ENCODE peak calls at places on chromosomes 16 and 17, in nine cellular contexts. One of them, this sample, is unnamed.

GRCh38 chr17:14748036-14748715 is 447.3 kb downstream of the HS3ST3B1 start:
- DNase-seq in mesothelial cell of epicardium: no peak
- DNase-seq in AG10803: peak
- DNase-seq in DND-41: peak
- DNase-seq in BJ: no peak
- DNase-seq in mammary epithelial cell: peak
- DNase-seq in GM06990: no peak
- DNase-seq in OCI-LY7: peak
- DNase-seq in cardiac muscle cell: no peak
- DNase-seq in this sample: peak

GRCh38 chr16:69858196-69859104 is 92.7 kb upstream of the CLEC18A start:
- DNase-seq in mesothelial cell of epicardium: no peak
- DNase-seq in AG10803: no peak
- DNase-seq in DND-41: peak
- DNase-seq in BJ: no peak
- DNase-seq in mammary epithelial cell: no peak
- DNase-seq in GM06990: no peak
- DNase-seq in OCI-LY7: no peak
- DNase-seq in cardiac muscle cell: no peak
- DNase-seq in this sample: no peak

GRCh38 chr17:65170839-65171238 is 33.7 kb downstream of the RGS9 start:
- DNase-seq in mesothelial cell of epicardium: no peak
- DNase-seq in AG10803: no peak
- DNase-seq in DND-41: no peak
- DNase-seq in BJ: no peak
- DNase-seq in mammary epithelial cell: no peak
- DNase-seq in GM06990: no peak
- DNase-seq in OCI-LY7: no peak
- DNase-seq in cardiac muscle cell: no peak
- DNase-seq in this sample: peak

GRCh38 chr17:48627242-48627597 is 1.1 kb upstream of the HOXB9 start:
- DNase-seq in mesothelial cell of epicardium: no peak
- DNase-seq in AG10803: no peak
- DNase-seq in DND-41: no peak
- DNase-seq in BJ: no peak
- DNase-seq in mammary epithelial cell: no peak
- DNase-seq in GM06990: no peak
- DNase-seq in OCI-LY7: no peak
- DNase-seq in cardiac muscle cell: no peak
- DNase-seq in this sample: no peak

GRCh38 chr16:69925311-69925710 is 25.8 kb upstream of the CLEC18A start:
- DNase-seq in mesothelial cell of epicardium: no peak
- DNase-seq in AG10803: no peak
- DNase-seq in DND-41: no peak
- DNase-seq in BJ: no peak
- DNase-seq in mammary epithelial cell: no peak
- DNase-seq in GM06990: no peak
- DNase-seq in OCI-LY7: no peak
- DNase-seq in cardiac muscle cell: no peak
- DNase-seq in this sample: no peak

GRCh38 chr17:73462830-73463229 is 151.0 kb upstream of the CDC42EP4 start:
- DNase-seq in mesothelial cell of epicardium: no peak
- DNase-seq in AG10803: no peak
- DNase-seq in DND-41: no peak
- DNase-seq in BJ: no peak
- DNase-seq in mammary epithelial cell: no peak
- DNase-seq in GM06990: no peak
- DNase-seq in OCI-LY7: no peak
- DNase-seq in cardiac muscle cell: peak
- DNase-seq in this sample: no peak

GRCh38 chr17:73476890-73477350 is 165.1 kb upstream of the CDC42EP4 start:
- DNase-seq in mesothelial cell of epicardium: no peak
- DNase-seq in AG10803: no peak
- DNase-seq in DND-41: no peak
- DNase-seq in BJ: no peak
- DNase-seq in mammary epithelial cell: no peak
- DNase-seq in GM06990: no peak
- DNase-seq in OCI-LY7: no peak
- DNase-seq in cardiac muscle cell: peak
- DNase-seq in this sample: no peak

GRCh38 chr17:57923182-57923872 is 31.9 kb downstream of the CUEDC1 start:
- DNase-seq in mesothelial cell of epicardium: no peak
- DNase-seq in AG10803: no peak
- DNase-seq in DND-41: no peak
- DNase-seq in BJ: no peak
- DNase-seq in mammary epithelial cell: no peak
- DNase-seq in GM06990: no peak
- DNase-seq in OCI-LY7: no peak
- DNase-seq in cardiac muscle cell: no peak
- DNase-seq in this sample: no peak

GRCh38 chr16:7303014-7303676 is 29.5 kb upstream of the RBFOX1 start:
- DNase-seq in mesothelial cell of epicardium: no peak
- DNase-seq in AG10803: no peak
- DNase-seq in DND-41: no peak
- DNase-seq in BJ: no peak
- DNase-seq in mammary epithelial cell: no peak
- DNase-seq in GM06990: no peak
- DNase-seq in OCI-LY7: no peak
- DNase-seq in cardiac muscle cell: peak
- DNase-seq in this sample: no peak

GRCh38 chr16:79278506-79278905 is 322.0 kb downstream of the MAF start:
- DNase-seq in mesothelial cell of epicardium: no peak
- DNase-seq in AG10803: no peak
- DNase-seq in DND-41: peak
- DNase-seq in BJ: no peak
- DNase-seq in mammary epithelial cell: no peak
- DNase-seq in GM06990: no peak
- DNase-seq in OCI-LY7: peak
- DNase-seq in cardiac muscle cell: no peak
- DNase-seq in this sample: no peak

GRCh38 chr16:30997000-30997886 is 12.2 kb downstream of the HSD3B7 start:
- DNase-seq in mesothelial cell of epicardium: peak
- DNase-seq in AG10803: peak
- DNase-seq in DND-41: no peak
- DNase-seq in BJ: no peak
- DNase-seq in mammary epithelial cell: peak
- DNase-seq in GM06990: peak
- DNase-seq in OCI-LY7: peak
- DNase-seq in cardiac muscle cell: peak
- DNase-seq in this sample: peak

GRCh38 chr16:20774703-20775362 is 11.0 kb downstream of the ACSM3 start:
- DNase-seq in mesothelial cell of epicardium: no peak
- DNase-seq in AG10803: peak
- DNase-seq in DND-41: peak
- DNase-seq in BJ: no peak
- DNase-seq in mammary epithelial cell: peak
- DNase-seq in GM06990: peak
- DNase-seq in OCI-LY7: peak
- DNase-seq in cardiac muscle cell: peak
- DNase-seq in this sample: peak

GRCh38 chr17:78381601-78382168 is 3.2 kb downstream of the PGS1 start:
- DNase-seq in mesothelial cell of epicardium: no peak
- DNase-seq in AG10803: peak
- DNase-seq in DND-41: no peak
- DNase-seq in BJ: no peak
- DNase-seq in mammary epithelial cell: no peak
- DNase-seq in GM06990: no peak
- DNase-seq in OCI-LY7: no peak
- DNase-seq in cardiac muscle cell: no peak
- DNase-seq in this sample: no peak

GRCh38 chr17:53470626-53471025 is 352.1 kb upstream of the KIF2B start:
- DNase-seq in mesothelial cell of epicardium: no peak
- DNase-seq in AG10803: no peak
- DNase-seq in DND-41: no peak
- DNase-seq in BJ: no peak
- DNase-seq in mammary epithelial cell: peak
- DNase-seq in GM06990: no peak
- DNase-seq in OCI-LY7: no peak
- DNase-seq in cardiac muscle cell: no peak
- DNase-seq in this sample: no peak

GRCh38 chr17:39939588-39940419 is 12.3 kb downstream of the LRRC3C start:
- DNase-seq in mesothelial cell of epicardium: no peak
- DNase-seq in AG10803: peak
- DNase-seq in DND-41: peak
- DNase-seq in BJ: peak
- DNase-seq in mammary epithelial cell: peak
- DNase-seq in GM06990: peak
- DNase-seq in OCI-LY7: peak
- DNase-seq in cardiac muscle cell: no peak
- DNase-seq in this sample: no peak

GRCh38 chr16:49484454-49484853 is 110.8 kb downstream of the C16orf78 start:
- DNase-seq in mesothelial cell of epicardium: no peak
- DNase-seq in AG10803: no peak
- DNase-seq in DND-41: no peak
- DNase-seq in BJ: no peak
- DNase-seq in mammary epithelial cell: no peak
- DNase-seq in GM06990: peak
- DNase-seq in OCI-LY7: peak
- DNase-seq in cardiac muscle cell: peak
- DNase-seq in this sample: no peak

GRCh38 chr16:24624102-24624501 is 84.7 kb downstream of the RBBP6 start:
- DNase-seq in mesothelial cell of epicardium: no peak
- DNase-seq in AG10803: no peak
- DNase-seq in DND-41: no peak
- DNase-seq in BJ: no peak
- DNase-seq in mammary epithelial cell: no peak
- DNase-seq in GM06990: no peak
- DNase-seq in OCI-LY7: no peak
- DNase-seq in cardiac muscle cell: no peak
- DNase-seq in this sample: no peak

GRCh38 chr16:3304370-3304769 is 860 bp downstream of the TIGD7 start:
- DNase-seq in mesothelial cell of epicardium: no peak
- DNase-seq in AG10803: peak
- DNase-seq in DND-41: no peak
- DNase-seq in BJ: no peak
- DNase-seq in mammary epithelial cell: no peak
- DNase-seq in GM06990: no peak
- DNase-seq in OCI-LY7: no peak
- DNase-seq in cardiac muscle cell: no peak
- DNase-seq in this sample: no peak

GRCh38 chr16:3306078-3306477 is 781 bp downstream of the ZNF75A start:
- DNase-seq in mesothelial cell of epicardium: no peak
- DNase-seq in AG10803: no peak
- DNase-seq in DND-41: no peak
- DNase-seq in BJ: no peak
- DNase-seq in mammary epithelial cell: no peak
- DNase-seq in GM06990: no peak
- DNase-seq in OCI-LY7: no peak
- DNase-seq in cardiac muscle cell: no peak
- DNase-seq in this sample: no peak

DNA sequence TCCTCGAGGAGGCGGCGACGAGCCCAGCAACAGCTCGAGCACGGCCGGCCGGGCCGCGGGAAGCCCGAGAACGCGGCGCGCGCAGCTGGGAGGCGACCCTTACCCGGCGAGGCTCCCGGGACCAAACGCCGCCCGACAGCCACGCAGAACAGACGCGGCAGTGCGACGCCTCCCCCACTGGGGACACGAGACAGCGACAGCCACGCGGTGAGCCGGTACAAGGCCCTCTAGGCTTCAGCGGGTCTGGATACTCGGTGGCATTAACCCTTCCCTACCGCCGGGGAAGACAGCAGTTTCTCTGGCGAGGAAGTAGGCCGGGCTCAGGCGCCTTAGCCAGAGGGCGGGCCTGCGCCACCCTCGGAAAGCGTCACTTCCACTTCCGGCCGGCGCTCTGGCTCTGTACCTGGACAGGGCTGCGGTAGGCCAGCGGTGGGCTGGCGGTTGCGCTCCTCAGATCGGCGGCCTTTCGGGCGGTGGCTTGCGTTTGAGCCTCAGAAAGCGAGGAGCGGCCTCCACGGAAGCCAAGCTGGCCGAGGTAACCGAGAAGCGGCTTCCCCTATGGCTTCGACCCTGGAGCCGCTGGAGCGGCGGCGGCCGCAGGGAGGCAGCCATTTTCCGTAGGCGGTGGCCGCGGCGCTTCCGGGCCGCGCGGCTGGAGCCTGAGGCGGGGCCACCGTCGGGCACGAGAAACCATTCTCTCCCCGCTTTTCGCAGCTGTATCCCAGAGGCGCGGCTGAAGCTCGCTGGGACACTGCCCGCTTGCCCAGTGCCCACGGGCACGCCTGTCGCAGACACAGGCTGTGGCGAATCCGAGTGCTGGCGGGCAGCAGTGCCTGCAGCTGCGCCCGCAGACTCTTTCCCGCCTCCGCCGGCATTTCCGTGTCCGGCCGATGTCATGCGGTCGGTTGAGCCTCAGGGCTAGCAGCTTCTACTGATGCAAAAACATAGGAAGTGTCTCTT is at the start of the genes TIGD7 and ZNF75A:
- DNase-seq in mesothelial cell of epicardium: peak
- DNase-seq in AG10803: peak
- DNase-seq in DND-41: peak
- DNase-seq in BJ: peak
- DNase-seq in mammary epithelial cell: peak
- DNase-seq in GM06990: peak
- DNase-seq in OCI-LY7: no peak
- DNase-seq in cardiac muscle cell: peak
- DNase-seq in this sample: peak
- TF ChIP-seq CTCF in mesothelial cell of epicardium: no peak
- TF ChIP-seq CTCF in AG10803: peak
- TF ChIP-seq CTCF in DND-41: no peak
- TF ChIP-seq CTCF in BJ: no peak
- TF ChIP-seq CTCF in mammary epithelial cell: peak
- TF ChIP-seq CTCF in GM06990: peak
- TF ChIP-seq CTCF in OCI-LY7: no peak
- TF ChIP-seq CTCF in cardiac muscle cell: peak
- TF ChIP-seq CTCF in this sample: no peak

GRCh38 chr17:18377437-18378204 is at the start of gene EVPLL:
- DNase-seq in mesothelial cell of epicardium: no peak
- DNase-seq in AG10803: peak
- DNase-seq in DND-41: peak
- DNase-seq in BJ: no peak
- DNase-seq in mammary epithelial cell: peak
- DNase-seq in GM06990: peak
- DNase-seq in OCI-LY7: no peak
- DNase-seq in cardiac muscle cell: no peak
- DNase-seq in this sample: peak
- TF ChIP-seq CTCF in mesothelial cell of epicardium: no peak
- TF ChIP-seq CTCF in AG10803: no peak
- TF ChIP-seq CTCF in DND-41: no peak
- TF ChIP-seq CTCF in BJ: no peak
- TF ChIP-seq CTCF in mammary epithelial cell: no peak
- TF ChIP-seq CTCF in GM06990: no peak
- TF ChIP-seq CTCF in OCI-LY7: no peak
- TF ChIP-seq CTCF in cardiac muscle cell: no peak
- TF ChIP-seq CTCF in this sample: no peak

GRCh38 chr17:63804328-63804727 is 22.9 kb upstream of the PSMC5 start:
- DNase-seq in mesothelial cell of epicardium: no peak
- DNase-seq in AG10803: no peak
- DNase-seq in DND-41: no peak
- DNase-seq in BJ: no peak
- DNase-seq in mammary epithelial cell: no peak
- DNase-seq in GM06990: no peak
- DNase-seq in OCI-LY7: no peak
- DNase-seq in cardiac muscle cell: no peak
- DNase-seq in this sample: no peak
- TF ChIP-seq CTCF in mesothelial cell of epicardium: no peak
- TF ChIP-seq CTCF in AG10803: no peak
- TF ChIP-seq CTCF in DND-41: no peak
- TF ChIP-seq CTCF in BJ: no peak
- TF ChIP-seq CTCF in mammary epithelial cell: no peak
- TF ChIP-seq CTCF in GM06990: no peak
- TF ChIP-seq CTCF in OCI-LY7: no peak
- TF ChIP-seq CTCF in cardiac muscle cell: no peak
- TF ChIP-seq CTCF in this sample: no peak

GRCh38 chr17:44006581-44007345 is 2.3 kb downstream of the NAGS start:
- DNase-seq in mesothelial cell of epicardium: peak
- DNase-seq in AG10803: peak
- DNase-seq in DND-41: peak
- DNase-seq in BJ: peak
- DNase-seq in mammary epithelial cell: peak
- DNase-seq in GM06990: peak
- DNase-seq in OCI-LY7: peak
- DNase-seq in cardiac muscle cell: peak
- DNase-seq in this sample: peak
- TF ChIP-seq CTCF in mesothelial cell of epicardium: peak
- TF ChIP-seq CTCF in AG10803: peak
- TF ChIP-seq CTCF in DND-41: peak
- TF ChIP-seq CTCF in BJ: peak
- TF ChIP-seq CTCF in mammary epithelial cell: peak
- TF ChIP-seq CTCF in GM06990: peak
- TF ChIP-seq CTCF in OCI-LY7: peak
- TF ChIP-seq CTCF in cardiac muscle cell: peak
- TF ChIP-seq CTCF in this sample: peak